ENCODE peak calls at places on chromosomes 13 and 19, in six cellular contexts. Z is NCI-H2081 treated with DMSO at 0.1 percent for 48 hours; Y is activated CD4-positive, alpha-beta T cell treated with anti-CD3 and anti-CD28 coated beads, Interleukin-2, amount 10 ng/mL, durations not matched to agents 7 days and 5 days; F is aorta; K is NCI-H345; O is lower leg skin. P is an unnamed sample.

GRCh38 chr19:44876930-44877530 is 14.0 kb upstream of the TOMM40 start:
- DNase-seq in O (no peak), K (no peak), Y (no peak), F (no peak), Z (no peak), P (no peak)

GRCh38 chr19:55519461-55520311 is 17.2 kb downstream of the SBK2 start:
- DNase-seq in Y (no peak), F (no peak), Z (no peak), O (no peak), K (no peak), P (no peak)

GRCh38 chr19:1081301-1082164 is 13.6 kb downstream of the POLR2E start:
- DNase-seq in Y (no peak), O (no peak), Z (no peak), K (peak; percentile 50), F (no peak), P (peak; percentile 35)

GRCh38 chr19:35896643-35897040 is 3.7 kb downstream of the NFKBID start:
- DNase-seq in Y (no peak), K (no peak), O (no peak), Z (no peak), F (no peak), P (no peak)

GRCh38 chr19:33868821-33869412 is 72.2 kb downstream of the KCTD15 start:
- DNase-seq in Y (no peak), K (no peak), Z (no peak), O (peak; percentile 82), F (peak; percentile 63), P (peak; percentile 51)

GRCh38 chr19:15452111-15453047 is 2.6 kb upstream of the WIZ start:
- DNase-seq in K (peak; percentile 19), O (peak; percentile 97), Y (no peak), F (peak; percentile 93), Z (no peak), P (peak; percentile 91)

GRCh38 chr13:23469901-23470525 is 36.5 kb upstream of the SACS start:
- DNase-seq in F (no peak), Y (no peak), K (no peak), Z (no peak), O (no peak), P (peak; percentile 76)

GRCh38 chr13:40668335-40668734 is 1.9 kb upstream of the FOXO1 start:
- DNase-seq in Y (peak; percentile 27), F (peak; percentile 58), O (peak; percentile 95), Z (no peak), K (no peak), P (peak; percentile 69)

GRCh38 chr19:9727644-9728043 is 40.9 kb downstream of the ZNF846 start:
- DNase-seq in Y (no peak), Z (no peak), F (no peak), K (no peak), O (no peak), P (peak; percentile 38)

GRCh38 chr19:1259873-1260748 is 9.0 kb upstream of the CIRBP start:
- DNase-seq in Y (peak; percentile 54), F (no peak), Z (no peak), O (peak; percentile 90), K (no peak), P (peak; percentile 67)

GRCh38 chr13:110685305-110685704 is 20.6 kb downstream of the CARS2 start:
- DNase-seq in O (no peak), K (no peak), F (no peak), Y (no peak), Z (no peak), P (no peak)

GRCh38 chr13:105213512-105213911 is 1322.0 kb downstream of the EFNB2 start:
- DNase-seq in Y (no peak), F (no peak), K (no peak), Z (no peak), O (no peak), P (peak; percentile 32)

GRCh38 chr19:6204212-6204611 is 68.7 kb downstream of the ACSBG2 start:
- DNase-seq in Y (no peak), K (no peak), O (peak; percentile 84), Z (no peak), F (no peak), P (no peak)

GRCh38 chr19:58218899-58219298 is 9.8 kb upstream of the ZNF544 start:
- DNase-seq in O (no peak), K (no peak), F (no peak), Y (peak; percentile 49), Z (peak; percentile 3), P (peak; percentile 68)

GRCh38 chr19:30178721-30179402 is 193.3 kb upstream of the ZNF536 start:
- DNase-seq in F (no peak), O (no peak), Y (no peak), K (no peak), Z (no peak), P (no peak)

GRCh38 chr19:53903055-53903680 is 5.9 kb upstream of the CACNG7 start:
- DNase-seq in Y (peak; percentile 72), F (no peak), O (no peak), K (no peak), Z (no peak), P (peak; percentile 92)

GRCh38 chr19:1699998-1700732 is 47.8 kb upstream of the TCF3 start:
- DNase-seq in O (no peak), Z (no peak), Y (no peak), K (no peak), F (no peak), P (no peak)

GRCh38 chr13:33775339-33776108 is 42.4 kb upstream of the RFC3 start:
- DNase-seq in Z (no peak), K (no peak), F (no peak), Y (no peak), O (no peak), P (peak; percentile 64)

GRCh38 chr19:50677636-50678035 is 28.4 kb downstream of the C19orf81 start:
- DNase-seq in Z (no peak), O (no peak), K (no peak), Y (no peak), F (no peak), P (no peak)

GRCh38 chr19:35757231-35757748 is 461 bp upstream of the HSPB6 start:
- DNase-seq in Z (no peak), K (peak; percentile 70), O (peak; percentile 95), Y (no peak), F (peak; percentile 93), P (peak; percentile 90)

GRCh38 chr19:18224525-18225354 is 1.5 kb downstream of the PDE4C start:
- DNase-seq in Z (peak; percentile 92), F (peak; percentile 99), Y (peak; percentile 90), K (peak; percentile 91), O (peak; percentile 99), P (peak; percentile 99)

GRCh38 chr19:2059422-2060201 is 8.6 kb upstream of the MKNK2 start:
- DNase-seq in Z (no peak), Y (no peak), K (no peak), O (peak; percentile 94), F (peak; percentile 80), P (peak; percentile 83)

GRCh38 chr19:48490980-48491792 is 20.4 kb downstream of the LMTK3 start:
- DNase-seq in F (no peak), Y (peak; percentile 55), Z (no peak), O (no peak), K (no peak), P (peak; percentile 81)

GRCh38 chr13:41111454-41111853 is 21.1 kb downstream of the KBTBD6 start:
- DNase-seq in Y (no peak), F (no peak), K (no peak), Z (no peak), O (no peak), P (no peak)

GRCh38 chr13:79492313-79492798 is 11.4 kb downstream of the NDFIP2 start:
- DNase-seq in Z (no peak), O (no peak), K (no peak), Y (peak; percentile 30), F (no peak), P (peak; percentile 61)

GRCh38 chr13:28579334-28579733 is 79.6 kb upstream of the POMP start:
- DNase-seq in K (no peak), F (no peak), O (no peak), Z (no peak), Y (no peak), P (peak; percentile 62)

GRCh38 chr19:53621885-53622710 is 9.7 kb upstream of the DPRX start:
- DNase-seq in O (no peak), F (no peak), Z (no peak), Y (no peak), K (no peak), P (peak; percentile 82)

GRCh38 chr19:58203814-58204475 is 21.1 kb downstream of the ZNF274 start:
- DNase-seq in Z (no peak), O (no peak), Y (no peak), F (no peak), K (no peak), P (peak; percentile 61)

GRCh38 chr19:48967346-48968178 is 2.5 kb downstream of the FTL start:
- DNase-seq in Y (no peak), F (peak; percentile 86), K (no peak), O (no peak), Z (no peak), P (peak; percentile 70)

GRCh38 chr19:873084-874019 is 13.9 kb downstream of the CFD start:
- DNase-seq in F (no peak), K (no peak), Y (peak; percentile 90), O (no peak), Z (no peak), P (peak; percentile 74)